ENCODE peak calls at places on chromosomes 13 and 19, in seven cellular contexts. Z is heart left ventricle, K is naive B cell, O is left colon, A is esophagus squamous epithelium, N is BJ, L is activated T-helper 1 cell treated with Interleukin-2 at 50 U/mL for 16 hours. T is an unnamed sample.

GRCh38 chr13:110108348-110109139 is 198.4 kb downstream of the COL4A1 start:
- DNase-seq in Z (peak), K (no peak), O (peak), A (no peak), N (no peak), L (no peak), T (peak)

GRCh38 chr13:109773276-109773675 is 13.1 kb downstream of the IRS2 start:
- DNase-seq in Z (no peak), K (no peak), O (no peak), A (no peak), N (no peak), L (no peak), T (no peak)

GRCh38 chr13:94311893-94312292 is 167.6 kb downstream of the DCT start:
- DNase-seq in Z (no peak), K (no peak), O (no peak), A (no peak), N (no peak), L (no peak), T (no peak)

GRCh38 chr19:30784850-30785459 is 412.8 kb downstream of the ZNF536 start:
- DNase-seq in Z (peak), K (peak), O (no peak), A (no peak), N (no peak), L (peak), T (peak)

GRCh38 chr13:108812165-108812564 is 182.8 kb downstream of the MYO16 start:
- DNase-seq in Z (no peak), K (no peak), O (no peak), A (no peak), N (no peak), L (no peak), T (no peak)

GRCh38 chr19:23706657-23707056 is 19.6 kb upstream of the ZNF675 start:
- DNase-seq in Z (no peak), K (no peak), O (no peak), A (no peak), N (no peak), L (no peak), T (no peak)

GRCh38 chr19:48768989-48769713 is 13.8 kb downstream of the FGF21 start:
- DNase-seq in Z (no peak), K (no peak), O (no peak), A (no peak), N (no peak), L (no peak), T (no peak)

GRCh38 chr13:67366533-67366932 is 136.4 kb upstream of the PCDH9 start:
- DNase-seq in Z (no peak), K (no peak), O (no peak), A (no peak), N (no peak), L (no peak), T (no peak)

GRCh38 chr19:32581704-32582164 is 744 bp downstream of the PDCD5 start:
- DNase-seq in Z (peak), K (no peak), O (peak), A (no peak), N (no peak), L (no peak), T (peak)

GRCh38 chr19:19539738-19540703 is 2.0 kb downstream of the CILP2 start:
- DNase-seq in Z (peak), K (no peak), O (peak), A (no peak), N (no peak), L (peak), T (peak)

GRCh38 chr19:14473915-14474578 is 1.1 kb downstream of the PTGER1 start:
- DNase-seq in Z (no peak), K (no peak), O (no peak), A (no peak), N (no peak), L (no peak), T (no peak)

GRCh38 chr13:23621316-23621645 is 51.1 kb downstream of the TNFRSF19 start:
- DNase-seq in Z (no peak), K (no peak), O (no peak), A (no peak), N (peak), L (no peak), T (no peak)

GRCh38 chr19:48644839-48645651 is 942 bp downstream of the CA11 start:
- DNase-seq in Z (peak), K (peak), O (peak), A (no peak), N (no peak), L (peak), T (peak)

GRCh38 chr19:7921302-7921954 is 1.3 kb downstream of the SNAPC2 start:
- DNase-seq in Z (no peak), K (no peak), O (peak), A (no peak), N (no peak), L (no peak), T (peak)

GRCh38 chr13:91498298-91498697 is 99.9 kb downstream of the GPC5 start:
- DNase-seq in Z (no peak), K (no peak), O (no peak), A (no peak), N (no peak), L (no peak), T (no peak)

GRCh38 chr13:79451500-79451962 is 29.4 kb upstream of the NDFIP2 start:
- DNase-seq in Z (no peak), K (no peak), O (no peak), A (no peak), N (peak), L (peak), T (no peak)

GRCh38 chr13:75366380-75367280 is 115.3 kb downstream of the TBC1D4 start:
- DNase-seq in Z (no peak), K (no peak), O (no peak), A (no peak), N (no peak), L (no peak), T (no peak)

GRCh38 chr19:13610042-13610691 is 103.9 kb upstream of the CACNA1A start:
- DNase-seq in Z (no peak), K (no peak), O (no peak), A (no peak), N (no peak), L (no peak), T (no peak)

GRCh38 chr19:7280940-7281666 is 13.1 kb downstream of the INSR start:
- DNase-seq in Z (no peak), K (no peak), O (no peak), A (no peak), N (no peak), L (no peak), T (no peak)

GRCh38 chr19:5993516-5994406 is 15.8 kb upstream of the RANBP3 start:
- DNase-seq in Z (peak), K (no peak), O (no peak), A (no peak), N (no peak), L (no peak), T (no peak)

GRCh38 chr13:63455938-63456337 is 2040.3 kb upstream of the PCDH20 start:
- DNase-seq in Z (no peak), K (no peak), O (no peak), A (no peak), N (no peak), L (no peak), T (no peak)

GRCh38 chr19:19453129-19453461 is 47.6 kb downstream of the GATAD2A start:
- DNase-seq in Z (no peak), K (no peak), O (no peak), A (no peak), N (no peak), L (no peak), T (no peak)

GRCh38 chr13:48778551-48779088 is 124.9 kb downstream of the CYSLTR2 start:
- DNase-seq in Z (no peak), K (no peak), O (no peak), A (no peak), N (no peak), L (no peak), T (no peak)

GRCh38 chr13:44219808-44220544 is 153.6 kb upstream of the SERP2 start:
- DNase-seq in Z (no peak), K (no peak), O (no peak), A (no peak), N (no peak), L (no peak), T (no peak)

GRCh38 chr13:50320297-50320862 is 305.1 kb downstream of the KCNRG start:
- DNase-seq in Z (no peak), K (no peak), O (no peak), A (no peak), N (no peak), L (no peak), T (no peak)

GRCh38 chr13:31349156-31349555 is 149.4 kb downstream of the B3GLCT start:
- DNase-seq in Z (no peak), K (no peak), O (no peak), A (no peak), N (no peak), L (no peak), T (no peak)

T was measured in right lobe of liver.